ENCODE peak calls at places on chromosome 11, in seven cellular contexts. N is IMR-90; B is CD4-positive, alpha-beta T cell; R is H7; D is foreskin keratinocyte; P is Peyer's patch; H is tibial nerve. J is an unnamed sample.

GRCh38 chr11:125387991-125388390 is 108.1 kb downstream of the FEZ1 start:
- DNase-seq in D (no peak), B (no peak), P (no peak), R (no peak), H (no peak), N (no peak), J (no peak)

GRCh38 chr11:94822080-94822479 is 53.9 kb downstream of the AMOTL1 start:
- DNase-seq in N (no peak), H (no peak), D (no peak), B (no peak), R (no peak), P (no peak), J (no peak)

GRCh38 chr11:34653851-34654490 is 33.1 kb downstream of the EHF start:
- DNase-seq in H (no peak), D (peak; percentile 88), P (peak; percentile 71), N (peak; percentile 99), R (no peak), B (no peak), J (peak; percentile 50)

GRCh38 chr11:69956669-69957190 is 121.4 kb upstream of the ANO1 start:
- DNase-seq in D (no peak), N (no peak), P (peak; percentile 31), B (no peak), R (no peak), H (no peak), J (no peak)

GRCh38 chr11:96390403-96390830 is 604 bp downstream of the JRKL start:
- DNase-seq in P (no peak), H (peak; percentile 9), B (no peak), D (no peak), N (peak; percentile 30), R (no peak), J (no peak)

GRCh38 chr11:15289718-15290117 is 175.0 kb downstream of the INSC start:
- DNase-seq in R (no peak), D (no peak), H (no peak), B (no peak), N (no peak), P (no peak), J (no peak)

GRCh38 chr11:73325036-73325981 is 17.2 kb downstream of the ARHGEF17 start:
- DNase-seq in H (no peak), N (peak; percentile 56), R (no peak), D (no peak), P (no peak), B (no peak), J (no peak)

GRCh38 chr11:118229274-118229847 is 4.5 kb upstream of the JAML start:
- DNase-seq in P (no peak), R (no peak), N (no peak), H (no peak), D (no peak), B (no peak), J (no peak)

GRCh38 chr11:103624708-103625623 is 411.5 kb upstream of the DDI1 start:
- DNase-seq in D (peak; percentile 78), H (no peak), B (no peak), P (no peak), N (peak; percentile 98), R (no peak), J (peak; percentile 32)

GRCh38 chr11:14148653-14149273 is 186.2 kb downstream of the SPON1 start:
- DNase-seq in H (no peak), N (peak; percentile 44), R (no peak), D (no peak), P (no peak), B (no peak), J (peak; percentile 25)

GRCh38 chr11:93000511-93001476 is 31.3 kb downstream of the MTNR1B start:
- DNase-seq in B (no peak), R (no peak), H (no peak), N (peak; percentile 95), P (no peak), D (peak; percentile 66), J (no peak)

GRCh38 chr11:9990221-9990973 is 303.6 kb downstream of the SBF2 start:
- DNase-seq in N (peak; percentile 37), H (no peak), B (no peak), D (no peak), P (no peak), R (no peak), J (no peak)

GRCh38 chr11:75800136-75800675 is 14.8 kb upstream of the UVRAG start:
- DNase-seq in D (no peak), P (no peak), H (no peak), B (no peak), N (no peak), R (no peak), J (no peak)

GRCh38 chr11:32918427-32918826 is 25.8 kb downstream of the QSER1 start:
- DNase-seq in D (no peak), B (no peak), H (no peak), N (peak; percentile 6), R (no peak), P (no peak), J (no peak)

GRCh38 chr11:17641792-17642350 is 77.5 kb upstream of the MYOD1 start:
- DNase-seq in P (no peak), D (no peak), H (no peak), B (no peak), R (peak; percentile 20), N (no peak), J (no peak)

DNA sequence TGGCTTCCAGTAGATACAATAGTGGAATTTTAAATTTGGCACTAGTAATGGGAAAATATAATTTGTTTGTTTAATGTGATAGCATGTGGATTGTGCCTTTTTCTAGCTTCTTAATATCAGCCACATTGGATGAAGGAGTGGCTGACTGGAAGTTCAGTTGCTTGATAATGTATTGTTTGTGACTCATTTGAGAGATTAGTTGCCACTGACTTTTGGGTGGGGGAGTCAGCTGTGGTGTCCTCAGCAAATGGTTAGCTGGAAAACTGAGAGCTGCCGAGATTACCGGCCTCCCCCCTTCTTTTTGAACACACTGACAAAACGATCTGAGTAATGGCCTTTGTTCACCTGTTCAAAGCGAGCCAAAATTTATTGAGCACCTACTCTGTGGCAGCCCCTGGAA is 5.5 kb downstream of the JAM3 start:
- DNase-seq in H (no peak), N (no peak), R (no peak), P (no peak), D (no peak), B (no peak), J (no peak)
- H3K27me3 ChIP-seq in H (no peaks in the 10 kb centered on the region), N (no peaks in the 10 kb centered on the region), R (peaks cover 2% of the 10 kb centered on the region), P (no peaks in the 10 kb centered on the region), D (peaks cover 33% of the 10 kb centered on the region), B (no peaks in the 10 kb centered on the region), J (peaks cover 33% of the 10 kb centered on the region)

DNA sequence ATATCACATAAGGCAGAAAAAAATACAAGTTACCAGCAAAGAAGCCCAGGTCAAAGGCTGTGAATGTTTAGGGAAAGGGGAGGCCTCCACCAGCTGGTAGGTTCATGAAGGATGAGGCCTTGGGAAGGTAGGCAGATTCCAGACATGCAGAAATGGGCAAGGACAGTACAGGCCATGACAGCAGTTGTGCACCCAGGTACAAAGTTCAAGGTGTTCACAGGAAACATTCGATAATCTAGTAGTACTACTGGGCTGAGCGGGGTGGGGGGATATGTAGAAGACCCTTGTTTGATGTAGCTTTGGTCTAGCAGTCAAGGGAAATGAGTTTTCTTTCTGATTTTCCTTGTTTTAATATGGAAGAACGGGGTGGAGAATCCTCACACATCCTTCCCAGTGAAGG is 152.8 kb upstream of the RASSF10 start:
- DNase-seq in R (no peak), P (no peak), H (no peak), D (no peak), N (no peak), B (no peak), J (no peak)
- H3K27me3 ChIP-seq in R (no peaks in the 10 kb centered on the region), P (no peaks in the 10 kb centered on the region), H (no peaks in the 10 kb centered on the region), D (no peaks in the 10 kb centered on the region), N (no peaks in the 10 kb centered on the region), B (no peaks in the 10 kb centered on the region), J (no peaks in the 10 kb centered on the region)

DNA sequence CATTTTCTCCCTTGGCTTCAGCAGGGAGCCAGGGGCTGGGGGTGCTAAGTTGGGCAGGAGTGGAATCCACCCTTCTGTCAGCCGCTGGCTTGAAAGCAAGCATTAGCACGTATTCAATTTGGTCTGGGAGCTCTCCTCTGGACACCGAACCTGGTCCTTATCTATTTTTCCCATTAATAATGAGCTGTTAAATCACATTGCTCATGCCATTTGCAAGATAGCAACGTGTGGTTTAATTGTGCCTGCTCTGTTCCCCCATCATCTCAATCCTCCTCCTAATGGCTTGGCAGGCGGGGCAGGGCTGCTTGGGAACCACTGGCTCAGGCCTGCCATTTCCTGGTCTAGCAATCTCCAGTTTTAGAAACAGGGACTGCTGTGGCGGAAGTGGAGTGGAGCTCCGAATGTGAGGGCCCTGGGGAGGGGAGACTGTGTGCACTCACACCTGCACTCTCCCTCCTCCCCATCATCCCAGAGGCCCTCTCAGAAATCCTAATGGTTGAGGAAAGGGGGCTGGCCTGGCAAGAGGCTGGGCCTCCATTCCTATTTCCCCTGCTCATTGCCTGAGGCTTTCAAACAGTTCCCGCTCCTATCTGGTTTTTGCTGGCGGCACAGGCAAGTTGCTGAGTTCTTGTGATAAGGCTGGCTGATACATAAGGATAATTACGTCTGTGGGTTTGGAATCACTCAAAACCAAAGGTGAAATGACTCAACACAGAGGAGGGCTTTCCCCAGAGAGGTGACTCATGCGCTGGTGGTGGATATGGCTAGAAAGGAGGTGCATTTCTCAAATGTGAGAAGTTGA is 201.2 kb upstream of the E2F8 start:
- DNase-seq in N (peak; percentile 98), H (peak; percentile 70), P (no peak), B (no peak), D (peak; percentile 97), R (no peak), J (no peak)
- H3K27me3 ChIP-seq in N (peaks cover 7% of the 10 kb centered on the region), H (no peaks in the 10 kb centered on the region), P (no peaks in the 10 kb centered on the region), B (no peaks in the 10 kb centered on the region), D (no peaks in the 10 kb centered on the region), R (no peaks in the 10 kb centered on the region), J (no peaks in the 10 kb centered on the region)

GRCh38 chr11:65797711-65798110 is 10.8 kb downstream of the OVOL1 start:
- DNase-seq in B (no peak), P (no peak), H (no peak), R (no peak), D (no peak), N (no peak), J (no peak)

GRCh38 chr11:65793625-65794400 is 7.0 kb downstream of the OVOL1 start:
- DNase-seq in B (no peak), R (peak; percentile 47), P (no peak), D (no peak), N (no peak), H (no peak), J (no peak)

GRCh38 chr11:65794570-65795510 is 8.0 kb downstream of the OVOL1 start:
- DNase-seq in B (no peak), R (peak; percentile 41), P (no peak), H (no peak), D (no peak), N (no peak), J (no peak)

GRCh38 chr11:65798882-65799281 is 12.0 kb downstream of the OVOL1 start:
- DNase-seq in B (no peak), P (no peak), H (no peak), N (no peak), R (peak; percentile 59), D (no peak), J (no peak)

DNA sequence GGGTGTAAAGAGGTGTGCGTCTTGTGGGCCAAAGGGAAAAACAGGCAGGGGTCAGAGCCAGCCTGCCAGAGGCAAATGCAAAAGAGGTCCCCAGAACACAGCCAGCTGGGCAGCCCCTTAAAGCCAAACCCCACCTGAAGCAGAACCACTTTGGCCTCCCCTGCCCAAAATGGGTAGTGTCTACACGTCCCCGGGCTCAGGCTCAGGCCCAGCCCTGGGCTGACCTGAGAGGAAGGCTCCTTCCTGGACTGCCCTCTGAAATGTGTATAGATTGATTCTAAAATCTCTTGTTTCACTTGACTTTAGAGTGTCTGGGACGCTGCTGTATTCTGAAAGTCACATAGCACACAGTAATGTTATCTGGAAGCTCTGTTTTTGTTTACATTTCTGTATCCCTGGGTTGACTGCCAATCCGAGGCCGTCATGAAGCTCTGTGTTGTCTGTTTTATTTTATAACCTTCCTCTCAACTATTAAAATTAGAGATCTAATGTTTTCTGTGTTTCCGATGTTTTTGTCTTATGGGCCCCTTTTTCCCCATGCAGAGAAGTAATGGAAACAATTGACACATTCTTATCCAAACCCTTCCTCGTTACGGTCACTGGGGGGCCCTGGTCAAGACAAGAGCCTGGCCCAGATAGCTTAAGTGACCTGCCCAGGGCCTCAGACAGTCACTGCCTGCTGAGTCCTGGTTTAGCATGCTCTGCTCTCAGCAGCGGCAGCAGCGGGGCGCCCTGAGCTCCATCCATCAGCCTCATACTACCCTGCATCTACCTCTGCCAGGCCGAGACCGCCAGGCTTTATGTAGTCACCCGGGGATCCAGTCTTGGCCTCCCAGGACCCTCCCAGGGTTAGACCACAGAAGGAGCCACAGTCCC is 10.1 kb downstream of the OVOL1 start:
- DNase-seq in P (no peak), N (peak; percentile 20), D (no peak), R (peak; percentile 85), B (no peak), H (no peak), J (no peak)
- H3K27me3 ChIP-seq in P (no peaks in the 10 kb centered on the region), N (peaks cover 64% of the 10 kb centered on the region), D (peaks cover 26% of the 10 kb centered on the region), R (no peaks in the 10 kb centered on the region), B (peaks cover 4% of the 10 kb centered on the region), H (peaks cover 53% of the 10 kb centered on the region), J (peaks cover 4% of the 10 kb centered on the region)